ENCODE peak calls at places on chromosomes 13 and 19, in ten cellular contexts. G is ascending aorta, W is NCI-H1436 treated with DMSO at 0.1 percent for 48 hours, S is brain microvascular endothelial cell, Y is COR-L47, B is AG04450, F is NCI-H2081, H is colonic mucosa, C is H9, I is M059J. A is an unnamed sample.

GRCh38 chr19:10554760-10555612 is 10.8 kb downstream of the KRI1 start:
- DNase-seq in G (no peak), W (no peak), S (no peak), Y (no peak), B (no peak), F (no peak), H (no peak), C (no peak), I (no peak), A (no peak)

GRCh38 chr19:48403606-48404005 is 10.1 kb downstream of the GRIN2D start:
- DNase-seq in G (no peak), W (no peak), S (peak), Y (peak), B (no peak), F (no peak), H (peak), C (peak), I (peak), A (no peak)

GRCh38 chr13:66128692-66129269 is 1101.4 kb downstream of the PCDH9 start:
- DNase-seq in G (no peak), W (no peak), S (no peak), Y (no peak), B (no peak), F (no peak), H (no peak), C (no peak), I (no peak), A (no peak)

GRCh38 chr19:38781058-38781457 is 7.7 kb upstream of the LGALS7 start:
- DNase-seq in G (no peak), W (no peak), S (no peak), Y (no peak), B (no peak), F (no peak), H (no peak), C (no peak), I (no peak), A (no peak)

GRCh38 chr19:23906835-23907234 is 7.9 kb upstream of the ZNF726 start:
- DNase-seq in G (no peak), W (no peak), S (no peak), Y (no peak), B (no peak), F (no peak), H (no peak), C (no peak), I (no peak), A (no peak)

GRCh38 chr19:11164879-11165406 is 9.4 kb upstream of the SPC24 start:
- DNase-seq in G (peak), W (no peak), S (no peak), Y (no peak), B (no peak), F (no peak), H (peak), C (no peak), I (no peak), A (peak)

GRCh38 chr19:41774515-41774980 is 19.2 kb downstream of the CEACAM6 start:
- DNase-seq in G (no peak), W (peak), S (no peak), Y (peak), B (no peak), F (no peak), H (peak), C (no peak), I (no peak), A (no peak)

GRCh38 chr19:41877490-41877876 is 404 bp downstream of the CD79A start:
- DNase-seq in G (no peak), W (no peak), S (no peak), Y (no peak), B (no peak), F (no peak), H (no peak), C (no peak), I (no peak), A (no peak)

GRCh38 chr13:44867825-44868224 is 121.4 kb downstream of the NUFIP1 start:
- DNase-seq in G (no peak), W (no peak), S (no peak), Y (no peak), B (no peak), F (no peak), H (no peak), C (no peak), I (no peak), A (no peak)

GRCh38 chr13:110137677-110138008 is 169.3 kb downstream of the COL4A1 start:
- DNase-seq in G (no peak), W (peak), S (peak), Y (peak), B (no peak), F (peak), H (peak), C (no peak), I (no peak), A (no peak)

GRCh38 chr19:45601524-45602522 is at the start of gene GPR4:
- DNase-seq in G (no peak), W (no peak), S (no peak), Y (no peak), B (no peak), F (no peak), H (no peak), C (peak), I (no peak), A (no peak)

GRCh38 chr13:33285420-33286124 is at the start of gene STARD13:
- DNase-seq in G (peak), W (no peak), S (peak), Y (no peak), B (peak), F (peak), H (peak), C (peak), I (peak), A (peak)

GRCh38 chr19:44582581-44583265 is 30.6 kb upstream of the IGSF23 start:
- DNase-seq in G (no peak), W (no peak), S (no peak), Y (no peak), B (no peak), F (no peak), H (peak), C (peak), I (no peak), A (no peak)

GRCh38 chr13:41455725-41456419 is 1.5 kb upstream of the RGCC start:
- DNase-seq in G (no peak), W (no peak), S (no peak), Y (no peak), B (no peak), F (no peak), H (no peak), C (no peak), I (no peak), A (no peak)

GRCh38 chr13:100300708-100301107 is 211.8 kb downstream of the PCCA start:
- DNase-seq in G (no peak), W (no peak), S (no peak), Y (no peak), B (no peak), F (no peak), H (no peak), C (no peak), I (no peak), A (no peak)

GRCh38 chr19:55546822-55547614 is 1.7 kb upstream of the SBK3 start:
- DNase-seq in G (peak), W (no peak), S (peak), Y (no peak), B (peak), F (no peak), H (peak), C (no peak), I (peak), A (no peak)

GRCh38 chr13:34748078-34748477 is 194.0 kb upstream of the NBEA start:
- DNase-seq in G (peak), W (peak), S (peak), Y (peak), B (no peak), F (no peak), H (peak), C (no peak), I (peak), A (peak)

GRCh38 chr13:111958612-111959395 is 108.1 kb upstream of the SOX1 start:
- DNase-seq in G (no peak), W (no peak), S (no peak), Y (no peak), B (no peak), F (no peak), H (no peak), C (peak), I (no peak), A (no peak)

GRCh38 chr19:13995878-13996765 is 10.0 kb downstream of the RFX1 start:
- DNase-seq in G (no peak), W (no peak), S (no peak), Y (no peak), B (no peak), F (no peak), H (no peak), C (no peak), I (no peak), A (no peak)

GRCh38 chr13:98648676-98649075 is 71.8 kb upstream of the STK24 start:
- DNase-seq in G (no peak), W (no peak), S (no peak), Y (no peak), B (no peak), F (no peak), H (no peak), C (no peak), I (no peak), A (no peak)

GRCh38 chr19:46980756-46981155 is 38.9 kb upstream of the NPAS1 start:
- DNase-seq in G (no peak), W (no peak), S (no peak), Y (no peak), B (no peak), F (no peak), H (no peak), C (no peak), I (no peak), A (no peak)

GRCh38 chr13:29684441-29684840 is 89.0 kb upstream of the SLC7A1 start:
- DNase-seq in G (no peak), W (no peak), S (no peak), Y (no peak), B (no peak), F (no peak), H (no peak), C (no peak), I (peak), A (peak)

GRCh38 chr19:38538386-38538785 is 79.4 kb downstream of the MAP4K1 start:
- DNase-seq in G (no peak), W (no peak), S (no peak), Y (no peak), B (no peak), F (no peak), H (no peak), C (no peak), I (peak), A (no peak)

GRCh38 chr19:5091576-5092215 is 122.8 kb downstream of the KDM4B start:
- DNase-seq in G (no peak), W (no peak), S (no peak), Y (peak), B (no peak), F (no peak), H (no peak), C (no peak), I (no peak), A (peak)

GRCh38 chr19:48501446-48501960 is 10.1 kb downstream of the LMTK3 start:
- DNase-seq in G (peak), W (peak), S (no peak), Y (peak), B (no peak), F (no peak), H (peak), C (peak), I (no peak), A (no peak)

GRCh38 chr13:26601669-26602068 is 44.2 kb downstream of the WASF3 start:
- DNase-seq in G (no peak), W (no peak), S (peak), Y (peak), B (no peak), F (peak), H (no peak), C (no peak), I (peak), A (no peak)

GRCh38 chr19:49463960-49464740 is 9.9 kb upstream of the FLT3LG start:
- DNase-seq in G (no peak), W (no peak), S (no peak), Y (no peak), B (no peak), F (no peak), H (no peak), C (no peak), I (no peak), A (no peak)

GRCh38 chr13:110910013-110910890 is 4.6 kb downstream of the ANKRD10 start:
- DNase-seq in G (no peak), W (no peak), S (no peak), Y (no peak), B (no peak), F (no peak), H (peak), C (no peak), I (no peak), A (no peak)